ENCODE peak calls at places on chromosome 14, in six cellular contexts. R, H, E, I, T and Q are unnamed samples.

GRCh38 chr14:66104486-66104885 is 381.7 kb upstream of the CCDC196 start:
- DNase-seq in R (no peak), H (no peak), E (no peak), I (no peak), T (no peak), Q (no peak)

GRCh38 chr14:31090872-31091764 is 64.9 kb upstream of the STRN3 start:
- DNase-seq in R (peak; percentile 89), H (no peak), E (no peak), I (no peak), T (no peak), Q (no peak)

GRCh38 chr14:33618361-33619095 is 332.3 kb downstream of the EGLN3 start:
- DNase-seq in R (no peak), H (no peak), E (no peak), I (no peak), T (no peak), Q (no peak)

GRCh38 chr14:66099451-66099850 is 386.7 kb upstream of the CCDC196 start:
- DNase-seq in R (no peak), H (no peak), E (no peak), I (no peak), T (no peak), Q (no peak)

GRCh38 chr14:95308073-95308472 is 11.6 kb downstream of the CLMN start:
- DNase-seq in R (no peak), H (no peak), E (no peak), I (no peak), T (no peak), Q (no peak)

GRCh38 chr14:78399316-78399889 is 229.2 kb downstream of the NRXN3 start:
- DNase-seq in R (no peak), H (no peak), E (no peak), I (no peak), T (peak; percentile 77), Q (no peak)

GRCh38 chr14:50821471-50822464 is 9.2 kb downstream of the NIN start:
- DNase-seq in R (no peak), H (no peak), E (no peak), I (peak; percentile 64), T (no peak), Q (peak; percentile 16)

GRCh38 chr14:23566112-23566781 is 1.3 kb downstream of the AP1G2 start:
- DNase-seq in R (peak; percentile 35), H (no peak), E (peak; percentile 51), I (no peak), T (no peak), Q (no peak)

GRCh38 chr14:99879401-99880295 is 86.4 kb downstream of the EML1 start:
- DNase-seq in R (peak; percentile 74), H (no peak), E (no peak), I (no peak), T (no peak), Q (no peak)

GRCh38 chr14:50031534-50032313 is 84.6 kb downstream of the VCPKMT start:
- DNase-seq in R (no peak), H (no peak), E (no peak), I (no peak), T (no peak), Q (no peak)

GRCh38 chr14:102998393-102998792 is 59.0 kb downstream of the CDC42BPB start:
- DNase-seq in R (peak; percentile 97), H (no peak), E (no peak), I (no peak), T (no peak), Q (no peak)

GRCh38 chr14:90658541-90658967 is 157.7 kb downstream of the TTC7B start:
- DNase-seq in R (peak; percentile 89), H (no peak), E (no peak), I (peak; percentile 55), T (no peak), Q (no peak)

GRCh38 chr14:57171903-57172302 is 96.8 kb downstream of the EXOC5 start:
- DNase-seq in R (no peak), H (no peak), E (no peak), I (no peak), T (no peak), Q (no peak)

GRCh38 chr14:22820731-22821130 is 5.5 kb upstream of the SLC7A7 start:
- DNase-seq in R (peak; percentile 69), H (no peak), E (no peak), I (no peak), T (no peak), Q (no peak)

GRCh38 chr14:94028450-94028826 is 2.3 kb downstream of the OTUB2 start:
- DNase-seq in R (no peak), H (no peak), E (no peak), I (no peak), T (no peak), Q (no peak)

GRCh38 chr14:56129092-56129491 is 10.9 kb downstream of the PELI2 start:
- DNase-seq in R (no peak), H (no peak), E (no peak), I (no peak), T (no peak), Q (no peak)

GRCh38 chr14:50425816-50426215 is 29.1 kb upstream of the CDKL1 start:
- DNase-seq in R (no peak), H (no peak), E (no peak), I (no peak), T (no peak), Q (no peak)

GRCh38 chr14:101380940-101381339 is 180.4 kb upstream of the DIO3 start:
- DNase-seq in R (no peak), H (no peak), E (no peak), I (no peak), T (no peak), Q (no peak)
- H3K9me3 ChIP-seq in R (no peaks in the 10 kb centered on the region), H (no peaks in the 10 kb centered on the region), E (peaks cover 2% of the 10 kb centered on the region), I (peaks cover 32% of the 10 kb centered on the region), T (no peaks in the 10 kb centered on the region), Q (peaks cover 3% of the 10 kb centered on the region)

DNA sequence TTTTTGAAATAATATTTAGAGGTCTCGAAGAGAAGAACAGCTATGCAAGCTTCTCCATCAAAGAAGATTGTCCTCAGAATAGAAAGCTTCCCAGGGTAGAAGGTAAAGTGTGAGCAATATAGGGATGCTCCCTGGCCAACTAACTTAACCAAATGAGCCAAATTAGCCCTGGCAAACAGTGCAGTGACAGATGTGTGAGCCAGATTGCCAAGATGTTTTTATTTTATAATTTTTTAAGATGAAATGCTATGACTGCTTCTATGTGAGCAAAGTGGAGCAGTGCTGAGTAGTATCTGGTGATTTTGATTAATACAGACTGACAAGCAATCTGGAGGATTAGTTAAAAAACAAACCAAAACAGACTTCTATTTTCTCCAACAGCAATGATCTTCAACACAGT is 202.1 kb downstream of the NOVA1 start:
- DNase-seq in R (no peak), H (no peak), E (no peak), I (no peak), T (no peak), Q (no peak)
- H3K9me3 ChIP-seq in R (peaks cover 3% of the 10 kb centered on the region), H (no peaks in the 10 kb centered on the region), E (no peaks in the 10 kb centered on the region), I (no peaks in the 10 kb centered on the region), T (no peaks in the 10 kb centered on the region), Q (no peaks in the 10 kb centered on the region)

GRCh38 chr14:97010491-97011160 is 213.4 kb downstream of the VRK1 start:
- DNase-seq in R (no peak), H (no peak), E (no peak), I (no peak), T (no peak), Q (no peak)
- H3K9me3 ChIP-seq in R (peaks cover 2% of the 10 kb centered on the region), H (no peaks in the 10 kb centered on the region), E (no peaks in the 10 kb centered on the region), I (no peaks in the 10 kb centered on the region), T (no peaks in the 10 kb centered on the region), Q (no peaks in the 10 kb centered on the region)

GRCh38 chr14:105838107-105838506 is 311.7 kb downstream of the TMEM121 start:
- DNase-seq in R (peak; percentile 51), H (no peak), E (peak; percentile 26), I (no peak), T (no peak), Q (no peak)
- H3K9me3 ChIP-seq in R (no peaks in the 10 kb centered on the region), H (no peaks in the 10 kb centered on the region), E (no peaks in the 10 kb centered on the region), I (no peaks in the 10 kb centered on the region), T (no peaks in the 10 kb centered on the region), Q (no peaks in the 10 kb centered on the region)

GRCh38 chr14:83559721-83560120 is 1970.2 kb upstream of the FLRT2 start:
- DNase-seq in R (no peak), H (no peak), E (no peak), I (no peak), T (no peak), Q (no peak)
- H3K9me3 ChIP-seq in R (no peaks in the 10 kb centered on the region), H (no peaks in the 10 kb centered on the region), E (no peaks in the 10 kb centered on the region), I (peaks cover 5% of the 10 kb centered on the region), T (no peaks in the 10 kb centered on the region), Q (no peaks in the 10 kb centered on the region)

GRCh38 chr14:69878251-69878650 is 965 bp upstream of the SMOC1 start:
- DNase-seq in R (no peak), H (no peak), E (no peak), I (no peak), T (no peak), Q (no peak)

GRCh38 chr14:69877492-69877891 is 1.7 kb upstream of the SMOC1 start:
- DNase-seq in R (peak; percentile 92), H (no peak), E (no peak), I (no peak), T (peak; percentile 60), Q (no peak)

GRCh38 chr14:69876221-69876847 is 2.9 kb upstream of the SMOC1 start:
- DNase-seq in R (peak; percentile 92), H (no peak), E (no peak), I (no peak), T (no peak), Q (no peak)

GRCh38 chr14:69879175-69880047 is at the start of gene SMOC1:
- DNase-seq in R (peak; percentile 89), H (peak; percentile 92), E (peak; percentile 81), I (no peak), T (peak; percentile 90), Q (no peak)

GRCh38 chr14:69876848-69877306 is 2.3 kb upstream of the SMOC1 start:
- DNase-seq in R (no peak), H (no peak), E (no peak), I (no peak), T (no peak), Q (no peak)
- H3K9me3 ChIP-seq in R (no peaks in the 10 kb centered on the region), H (no peaks in the 10 kb centered on the region), E (no peaks in the 10 kb centered on the region), I (no peaks in the 10 kb centered on the region), T (no peaks in the 10 kb centered on the region), Q (no peaks in the 10 kb centered on the region)

DNA sequence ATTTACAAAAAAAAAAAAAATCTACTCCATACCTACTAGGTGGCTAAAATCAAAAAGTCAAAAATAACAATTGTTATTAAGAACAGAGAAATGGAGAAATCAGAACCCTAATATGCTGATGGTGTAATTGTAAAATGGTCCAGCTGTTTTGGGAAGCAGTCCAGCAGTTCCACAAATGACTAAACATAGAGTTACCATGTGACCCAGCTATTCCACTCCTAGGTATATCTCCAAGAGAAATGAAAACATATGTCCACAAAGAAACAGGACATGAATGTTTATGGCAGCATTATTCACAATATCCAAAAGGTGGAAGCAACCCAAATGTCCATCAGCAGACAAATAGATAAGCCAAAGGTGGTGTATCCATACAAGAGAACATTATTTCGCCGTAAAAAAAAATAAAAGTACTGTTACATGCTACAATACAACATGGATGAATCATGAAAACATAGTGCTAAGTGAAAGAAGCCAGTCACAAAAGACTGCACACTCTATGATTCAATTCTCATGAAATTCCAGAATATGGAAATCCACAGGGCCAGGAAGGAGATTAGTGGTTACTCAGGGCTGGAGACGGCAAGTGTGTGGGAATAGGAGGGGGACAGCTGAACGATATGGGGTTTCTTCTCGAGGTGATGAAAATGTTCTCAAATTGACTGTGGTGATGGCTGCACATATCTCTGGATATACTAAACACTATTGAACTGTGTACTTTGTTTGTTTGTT is 9.1 kb upstream of the DPF3 start:
- DNase-seq in R (no peak), H (no peak), E (no peak), I (no peak), T (no peak), Q (no peak)
- H3K9me3 ChIP-seq in R (no peaks in the 10 kb centered on the region), H (no peaks in the 10 kb centered on the region), E (no peaks in the 10 kb centered on the region), I (no peaks in the 10 kb centered on the region), T (no peaks in the 10 kb centered on the region), Q (no peaks in the 10 kb centered on the region)

GRCh38 chr14:104991896-104992230 is 6.3 kb downstream of the CLBA1 start:
- DNase-seq in R (no peak), H (no peak), E (no peak), I (no peak), T (no peak), Q (no peak)
- H3K9me3 ChIP-seq in R (no peaks in the 10 kb centered on the region), H (no peaks in the 10 kb centered on the region), E (no peaks in the 10 kb centered on the region), I (no peaks in the 10 kb centered on the region), T (no peaks in the 10 kb centered on the region), Q (no peaks in the 10 kb centered on the region)